ENCODE peak calls at places on chromosomes 13 and 19, in four cellular contexts. One of them, this sample, is unnamed.
A peak's percentile ranks its signal among the peaks of the same experiment; 100 is the strongest.

GRCh38 chr13:81133066-81133465 is 792.1 kb upstream of the SPRY2 start:
- DNase-seq in mammary epithelial cell: peak; percentile 70
- DNase-seq in AG10803: no peak
- DNase-seq in H7: no peak
- DNase-seq in this sample: no peak

GRCh38 chr19:18776288-18776594 is 14.9 kb downstream of the COMP start:
- DNase-seq in mammary epithelial cell: no peak
- DNase-seq in AG10803: peak; percentile 51
- DNase-seq in H7: peak; percentile 87
- DNase-seq in this sample: no peak

GRCh38 chr13:113947321-113948033 is 26.4 kb downstream of the C13orf46 start:
- DNase-seq in mammary epithelial cell: peak; percentile 49
- DNase-seq in AG10803: peak; percentile 81
- DNase-seq in H7: peak; percentile 88
- DNase-seq in this sample: no peak

GRCh38 chr13:38577048-38577447 is 109.8 kb upstream of the FREM2 start:
- DNase-seq in mammary epithelial cell: no peak
- DNase-seq in AG10803: peak; percentile 4
- DNase-seq in H7: no peak
- DNase-seq in this sample: no peak

GRCh38 chr13:98570929-98571372 is 6.0 kb downstream of the STK24 start:
- DNase-seq in mammary epithelial cell: peak; percentile 81
- DNase-seq in AG10803: no peak
- DNase-seq in H7: no peak
- DNase-seq in this sample: no peak

GRCh38 chr13:41017153-41017552 is 2.0 kb downstream of the ELF1 start:
- DNase-seq in mammary epithelial cell: peak; percentile 28
- DNase-seq in AG10803: no peak
- DNase-seq in H7: no peak
- DNase-seq in this sample: no peak

GRCh38 chr19:47228168-47228936 is 2.6 kb downstream of the BBC3 start:
- DNase-seq in mammary epithelial cell: peak; percentile 26
- DNase-seq in AG10803: peak; percentile 48
- DNase-seq in H7: peak; percentile 80
- DNase-seq in this sample: no peak

GRCh38 chr13:114005206-114005720 is 31.4 kb upstream of the C13orf46 start:
- DNase-seq in mammary epithelial cell: no peak
- DNase-seq in AG10803: no peak
- DNase-seq in H7: no peak
- DNase-seq in this sample: no peak

GRCh38 chr19:52670046-52670445 is 31.9 kb upstream of the ZNF83 start:
- DNase-seq in mammary epithelial cell: peak; percentile 95
- DNase-seq in AG10803: no peak
- DNase-seq in H7: no peak
- DNase-seq in this sample: no peak

GRCh38 chr13:39811696-39812095 is 156.2 kb downstream of the COG6 start:
- DNase-seq in mammary epithelial cell: no peak
- DNase-seq in AG10803: no peak
- DNase-seq in H7: no peak
- DNase-seq in this sample: no peak

GRCh38 chr13:50512602-50513527 is 330.6 kb downstream of the DLEU7 start:
- DNase-seq in mammary epithelial cell: no peak
- DNase-seq in AG10803: peak; percentile 62
- DNase-seq in H7: no peak
- DNase-seq in this sample: no peak

GRCh38 chr13:47179321-47179720 is 282.5 kb upstream of the HTR2A start:
- DNase-seq in mammary epithelial cell: no peak
- DNase-seq in AG10803: peak; percentile 50
- DNase-seq in H7: no peak
- DNase-seq in this sample: no peak

GRCh38 chr13:50529154-50529882 is 314.2 kb downstream of the DLEU7 start:
- DNase-seq in mammary epithelial cell: peak; percentile 86
- DNase-seq in AG10803: peak; percentile 84
- DNase-seq in H7: no peak
- DNase-seq in this sample: peak; percentile 63

GRCh38 chr13:46380242-46380641 is 6.8 kb downstream of the RUBCNL start:
- DNase-seq in mammary epithelial cell: no peak
- DNase-seq in AG10803: no peak
- DNase-seq in H7: no peak
- DNase-seq in this sample: no peak

GRCh38 chr19:35755550-35756371 is 1.1 kb downstream of the HSPB6 start:
- DNase-seq in mammary epithelial cell: no peak
- DNase-seq in AG10803: peak; percentile 76
- DNase-seq in H7: peak; percentile 81
- DNase-seq in this sample: no peak

GRCh38 chr13:47188802-47189201 is 291.9 kb upstream of the HTR2A start:
- DNase-seq in mammary epithelial cell: peak; percentile 25
- DNase-seq in AG10803: peak; percentile 91
- DNase-seq in H7: no peak
- DNase-seq in this sample: no peak

GRCh38 chr13:49086711-49087110 is 111.0 kb downstream of the FNDC3A start:
- DNase-seq in mammary epithelial cell: peak; percentile 75
- DNase-seq in AG10803: peak; percentile 51
- DNase-seq in H7: no peak
- DNase-seq in this sample: no peak

GRCh38 chr19:33394723-33395560 is 21.4 kb downstream of the CEBPG start:
- DNase-seq in mammary epithelial cell: no peak
- DNase-seq in AG10803: peak; percentile 27
- DNase-seq in H7: peak; percentile 53
- DNase-seq in this sample: no peak

GRCh38 chr13:71798723-71799122 is 68.3 kb downstream of the DACH1 start:
- DNase-seq in mammary epithelial cell: no peak
- DNase-seq in AG10803: no peak
- DNase-seq in H7: no peak
- DNase-seq in this sample: peak; percentile 21

GRCh38 chr13:40440990-40441820 is 225.2 kb downstream of the FOXO1 start:
- DNase-seq in mammary epithelial cell: peak; percentile 57
- DNase-seq in AG10803: peak; percentile 37
- DNase-seq in H7: no peak
- DNase-seq in this sample: no peak

GRCh38 chr13:95181586-95181985 is 119.7 kb downstream of the ABCC4 start:
- DNase-seq in mammary epithelial cell: no peak
- DNase-seq in AG10803: no peak
- DNase-seq in H7: no peak
- DNase-seq in this sample: no peak

GRCh38 chr13:38395505-38395803 is 45.8 kb downstream of the UFM1 start:
- DNase-seq in mammary epithelial cell: peak; percentile 85
- DNase-seq in AG10803: no peak
- DNase-seq in H7: no peak
- DNase-seq in this sample: no peak

GRCh38 chr13:24680258-24680920 is at the start of gene ATP12A:
- DNase-seq in mammary epithelial cell: peak; percentile 45
- DNase-seq in AG10803: no peak
- DNase-seq in H7: peak; percentile 96
- DNase-seq in this sample: peak; percentile 9

GRCh38 chr13:44012910-44013309 is 133.2 kb downstream of the LACC1 start:
- DNase-seq in mammary epithelial cell: no peak
- DNase-seq in AG10803: no peak
- DNase-seq in H7: no peak
- DNase-seq in this sample: no peak

GRCh38 chr19:42420055-42420544 is 7.1 kb downstream of the LIPE start:
- DNase-seq in mammary epithelial cell: peak; percentile 87
- DNase-seq in AG10803: peak; percentile 40
- DNase-seq in H7: peak; percentile 91
- DNase-seq in this sample: peak; percentile 74

GRCh38 chr13:102845630-102846260 is at the start of gene ERCC5:
- DNase-seq in mammary epithelial cell: peak; percentile 96
- DNase-seq in AG10803: peak; percentile 96
- DNase-seq in H7: peak; percentile 76
- DNase-seq in this sample: peak; percentile 84

GRCh38 chr13:85558118-85558517 is 241.1 kb downstream of the SLITRK6 start:
- DNase-seq in mammary epithelial cell: no peak
- DNase-seq in AG10803: no peak
- DNase-seq in H7: no peak
- DNase-seq in this sample: no peak

GRCh38 chr13:111342716-111343115 is 22.3 kb downstream of the TEX29 start:
- DNase-seq in mammary epithelial cell: no peak
- DNase-seq in AG10803: no peak
- DNase-seq in H7: no peak
- DNase-seq in this sample: no peak

GRCh38 chr19:34838753-34839431 is 65.9 kb upstream of the ZNF599 start:
- DNase-seq in mammary epithelial cell: peak; percentile 1
- DNase-seq in AG10803: peak; percentile 5
- DNase-seq in H7: peak; percentile 76
- DNase-seq in this sample: no peak

GRCh38 chr13:89897681-89898080 is 1449.8 kb upstream of the MIR17HG start:
- DNase-seq in mammary epithelial cell: peak; percentile 12
- DNase-seq in AG10803: no peak
- DNase-seq in H7: no peak
- DNase-seq in this sample: no peak

GRCh38 chr13:28043224-28043623 is 54.7 kb upstream of the URAD start:
- DNase-seq in mammary epithelial cell: no peak
- DNase-seq in AG10803: no peak
- DNase-seq in H7: no peak
- DNase-seq in this sample: no peak

GRCh38 chr13:28045861-28046260 is 54.5 kb downstream of the FLT3 start:
- DNase-seq in mammary epithelial cell: no peak
- DNase-seq in AG10803: peak; percentile 51
- DNase-seq in H7: peak; percentile 31
- DNase-seq in this sample: no peak

GRCh38 chr13:28047784-28048388 is 52.5 kb downstream of the FLT3 start:
- DNase-seq in mammary epithelial cell: peak; percentile 34
- DNase-seq in AG10803: peak; percentile 26
- DNase-seq in H7: no peak
- DNase-seq in this sample: no peak

GRCh38 chr13:28046981-28047380 is 53.4 kb downstream of the FLT3 start:
- DNase-seq in mammary epithelial cell: no peak
- DNase-seq in AG10803: peak; percentile 75
- DNase-seq in H7: no peak
- DNase-seq in this sample: no peak

GRCh38 chr13:28044608-28045007 is 55.8 kb downstream of the FLT3 start:
- DNase-seq in mammary epithelial cell: no peak
- DNase-seq in AG10803: peak; percentile 27
- DNase-seq in H7: no peak
- DNase-seq in this sample: no peak
- H3K4me3 ChIP-seq in mammary epithelial cell: no peak overlapping the region
- H3K4me3 ChIP-seq in AG10803: no peak overlapping the region
- H3K4me3 ChIP-seq in H7: no peak overlapping the region
- H3K4me3 ChIP-seq in this sample: no peak overlapping the region

GRCh38 chr19:1745589-1746031 is 7.7 kb upstream of the ONECUT3 start:
- DNase-seq in mammary epithelial cell: no peak
- DNase-seq in AG10803: no peak
- DNase-seq in H7: no peak
- DNase-seq in this sample: no peak
- H3K4me3 ChIP-seq in mammary epithelial cell: no peak overlapping the region
- H3K4me3 ChIP-seq in AG10803: no peak overlapping the region
- H3K4me3 ChIP-seq in H7: peak overlapping the region; percentile 26
- H3K4me3 ChIP-seq in this sample: no peak overlapping the region

DNA sequence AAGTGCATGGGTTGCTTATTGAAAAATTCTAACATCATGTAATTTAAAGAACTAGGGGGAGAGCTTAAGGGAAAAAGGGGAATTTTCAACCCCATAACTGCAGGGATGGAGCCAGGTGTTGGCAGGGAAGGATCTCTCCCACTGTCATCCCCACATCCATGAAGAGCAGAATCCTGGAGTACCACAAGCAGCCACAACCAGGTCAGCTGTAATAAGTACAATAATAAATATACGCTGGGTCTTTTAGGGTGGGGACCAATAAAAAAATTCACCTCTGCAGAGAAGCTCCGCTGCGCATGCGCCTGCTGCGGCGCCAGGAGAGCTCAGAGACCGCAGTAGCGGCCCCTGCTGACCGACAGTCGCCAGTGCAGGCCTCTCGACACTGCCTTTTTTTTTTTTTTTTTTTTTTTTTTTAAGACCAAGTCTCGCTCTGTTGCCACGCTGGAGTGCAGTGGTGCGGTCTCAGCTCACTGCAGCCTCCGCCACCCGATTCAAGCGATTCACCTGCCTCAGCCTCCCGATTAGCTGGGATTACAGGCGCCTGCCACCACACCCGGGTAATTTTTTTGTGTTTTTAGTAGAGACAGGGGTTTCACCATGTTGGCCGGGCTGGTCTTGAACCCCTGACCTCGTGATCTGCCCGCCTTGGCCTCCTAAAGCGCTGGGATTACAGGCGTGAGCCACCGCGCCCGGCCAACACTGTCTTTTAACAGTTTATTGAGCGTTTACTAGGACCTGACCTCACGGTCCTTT is 2.5 kb upstream of the EEF2 start:
- DNase-seq in mammary epithelial cell: peak; percentile 64
- DNase-seq in AG10803: peak; percentile 72
- DNase-seq in H7: peak; percentile 92
- DNase-seq in this sample: peak; percentile 82
- H3K4me3 ChIP-seq in mammary epithelial cell: peak overlapping the region; percentile 36
- H3K4me3 ChIP-seq in AG10803: peak overlapping the region; percentile 34
- H3K4me3 ChIP-seq in H7: peak overlapping the region; percentile 29
- H3K4me3 ChIP-seq in this sample: peak overlapping the region; percentile 95

DNA sequence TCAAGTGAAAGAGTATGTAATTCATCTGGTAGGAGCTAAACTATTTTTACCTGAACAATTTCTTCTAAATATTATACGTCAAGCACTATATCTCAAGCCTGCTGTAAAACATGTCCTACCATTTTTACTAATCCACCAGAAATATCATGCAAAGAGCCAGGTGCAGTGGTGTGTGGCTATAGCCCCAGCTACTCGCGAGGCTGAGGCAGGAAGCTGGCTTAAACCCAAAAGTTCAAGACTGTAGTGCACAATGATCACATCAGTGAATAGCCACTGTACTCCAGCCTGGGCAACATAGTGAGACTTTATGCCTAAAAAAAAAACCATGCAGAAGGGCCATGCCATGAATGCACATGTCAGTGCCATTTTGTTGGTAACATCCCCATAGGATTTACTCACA is 20.7 kb upstream of the CLN5 start:
- DNase-seq in mammary epithelial cell: no peak
- DNase-seq in AG10803: no peak
- DNase-seq in H7: no peak
- DNase-seq in this sample: no peak
- H3K4me3 ChIP-seq in mammary epithelial cell: no peak overlapping the region
- H3K4me3 ChIP-seq in AG10803: no peak overlapping the region
- H3K4me3 ChIP-seq in H7: no peak overlapping the region
- H3K4me3 ChIP-seq in this sample: no peak overlapping the region

GRCh38 chr19:53908106-53908932 is 759 bp upstream of the CACNG7 start:
- DNase-seq in mammary epithelial cell: peak; percentile 21
- DNase-seq in AG10803: peak; percentile 24
- DNase-seq in H7: peak; percentile 93
- DNase-seq in this sample: peak; percentile 59

GRCh38 chr19:53907690-53908089 is 1.4 kb upstream of the CACNG7 start:
- DNase-seq in mammary epithelial cell: no peak
- DNase-seq in AG10803: no peak
- DNase-seq in H7: no peak
- DNase-seq in this sample: no peak

GRCh38 chr19:53908933-53909415 is at the start of gene CACNG7:
- DNase-seq in mammary epithelial cell: no peak
- DNase-seq in AG10803: no peak
- DNase-seq in H7: peak; percentile 95
- DNase-seq in this sample: no peak

GRCh38 chr19:53909471-53910169 is 542 bp downstream of the CACNG7 start:
- DNase-seq in mammary epithelial cell: no peak
- DNase-seq in AG10803: no peak
- DNase-seq in H7: peak; percentile 63
- DNase-seq in this sample: no peak

DNA sequence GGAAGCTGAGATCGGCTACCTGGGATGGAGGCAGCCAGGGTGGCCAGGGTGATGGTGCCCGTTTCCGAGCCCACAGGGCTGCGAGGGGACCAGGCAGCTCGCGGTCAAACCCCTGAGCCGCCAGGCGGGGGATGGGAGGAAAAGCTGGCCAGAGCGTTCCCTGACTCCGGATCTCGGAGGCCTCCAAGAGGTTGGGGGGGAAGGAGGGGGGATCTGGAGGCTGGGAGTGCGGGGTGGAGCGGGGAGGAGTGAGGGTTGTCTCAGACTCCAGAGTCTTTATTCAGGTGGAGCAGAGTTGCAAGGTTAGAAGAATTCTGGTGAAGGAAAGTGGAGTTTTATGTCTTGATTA is 1.1 kb downstream of the CACNG7 start:
- DNase-seq in mammary epithelial cell: no peak
- DNase-seq in AG10803: no peak
- DNase-seq in H7: peak; percentile 87
- DNase-seq in this sample: peak; percentile 44
- H3K4me3 ChIP-seq in mammary epithelial cell: no peak overlapping the region
- H3K4me3 ChIP-seq in AG10803: no peak overlapping the region
- H3K4me3 ChIP-seq in H7: peak overlapping the region; percentile 66
- H3K4me3 ChIP-seq in this sample: peak overlapping the region; percentile 42